ENCODE peak calls at places on chromosomes 11 and 22, in eight cellular contexts. H, Z, V, C, N, S, B and E are unnamed samples.

GRCh38 chr11:61113209-61113608 is 10.9 kb downstream of the CD5 start:
- DNase-seq in H (no peak), Z (no peak), V (no peak), C (no peak), N (no peak), S (peak; percentile 46), B (no peak), E (no peak)

GRCh38 chr11:129012880-129013279 is 70.2 kb upstream of the TP53AIP1 start:
- DNase-seq in H (no peak), Z (no peak), V (no peak), C (no peak), N (no peak), S (no peak), B (no peak), E (no peak)

GRCh38 chr11:4025957-4026324 is 68.7 kb upstream of the RRM1 start:
- DNase-seq in H (no peak), Z (no peak), V (no peak), C (no peak), N (no peak), S (no peak), B (peak; percentile 10), E (no peak)

GRCh38 chr11:64241430-64242153 is 697 bp downstream of the FKBP2 start:
- DNase-seq in H (peak; percentile 100), Z (peak; percentile 98), V (peak; percentile 97), C (no peak), N (peak; percentile 100), S (peak; percentile 100), B (peak; percentile 99), E (peak; percentile 100)

GRCh38 chr22:45972091-45972867 is 4.7 kb downstream of the WNT7B start:
- DNase-seq in H (no peak), Z (no peak), V (no peak), C (no peak), N (no peak), S (no peak), B (no peak), E (no peak)

GRCh38 chr11:78070606-78071005 is 6.9 kb downstream of the THRSP start:
- DNase-seq in H (no peak), Z (no peak), V (no peak), C (no peak), N (no peak), S (no peak), B (no peak), E (no peak)

GRCh38 chr22:22210375-22210774 is 34.2 kb upstream of the VPREB1 start:
- DNase-seq in H (no peak), Z (peak; percentile 22), V (no peak), C (no peak), N (no peak), S (no peak), B (peak; percentile 85), E (no peak)

GRCh38 chr22:45462034-45462655 is 40.5 kb upstream of the FBLN1 start:
- DNase-seq in H (no peak), Z (no peak), V (no peak), C (no peak), N (no peak), S (no peak), B (no peak), E (no peak)

GRCh38 chr22:47686594-47687363 is 924.3 kb downstream of the TBC1D22A start:
- DNase-seq in H (no peak), Z (no peak), V (no peak), C (no peak), N (no peak), S (no peak), B (no peak), E (no peak)

GRCh38 chr11:63567044-63567840 is 4.1 kb upstream of the PLAAT2 start:
- DNase-seq in H (no peak), Z (peak; percentile 68), V (no peak), C (peak; percentile 95), N (peak; percentile 57), S (peak; percentile 39), B (peak; percentile 88), E (no peak)

GRCh38 chr11:10878408-10879214 is 20.8 kb upstream of the ZBED5 start:
- DNase-seq in H (no peak), Z (peak; percentile 61), V (no peak), C (peak; percentile 19), N (no peak), S (no peak), B (peak; percentile 72), E (no peak)

GRCh38 chr11:106668147-106668546 is 350.1 kb downstream of the GUCY1A2 start:
- DNase-seq in H (no peak), Z (no peak), V (no peak), C (no peak), N (no peak), S (no peak), B (peak; percentile 71), E (no peak)

GRCh38 chr11:87317441-87317840 is 279.7 kb downstream of the TMEM135 start:
- DNase-seq in H (no peak), Z (no peak), V (no peak), C (no peak), N (no peak), S (no peak), B (no peak), E (no peak)

GRCh38 chr11:69200331-69201047 is 44.8 kb downstream of the SMIM38 start:
- DNase-seq in H (no peak), Z (no peak), V (no peak), C (no peak), N (no peak), S (peak; percentile 50), B (no peak), E (peak; percentile 71)

GRCh38 chr22:44623771-44624510 is 78.1 kb upstream of the PRR5 start:
- DNase-seq in H (no peak), Z (no peak), V (no peak), C (no peak), N (no peak), S (no peak), B (peak; percentile 22), E (no peak)

GRCh38 chr11:62127426-62127825 is 3.6 kb downstream of the INCENP start:
- DNase-seq in H (no peak), Z (no peak), V (no peak), C (no peak), N (no peak), S (no peak), B (no peak), E (no peak)

GRCh38 chr11:62124186-62125113 is 639 bp downstream of the INCENP start:
- DNase-seq in H (peak; percentile 50), Z (no peak), V (no peak), C (no peak), N (peak; percentile 41), S (peak; percentile 36), B (peak; percentile 52), E (no peak)

GRCh38 chr11:62123669-62124185 is at the start of gene INCENP:
- DNase-seq in H (peak; percentile 91), Z (peak; percentile 97), V (peak; percentile 96), C (peak; percentile 96), N (peak; percentile 96), S (peak; percentile 98), B (peak; percentile 98), E (peak; percentile 98)

GRCh38 chr11:62125316-62125715 is 1.5 kb downstream of the INCENP start:
- DNase-seq in H (no peak), Z (no peak), V (no peak), C (no peak), N (no peak), S (no peak), B (no peak), E (no peak)

DNA sequence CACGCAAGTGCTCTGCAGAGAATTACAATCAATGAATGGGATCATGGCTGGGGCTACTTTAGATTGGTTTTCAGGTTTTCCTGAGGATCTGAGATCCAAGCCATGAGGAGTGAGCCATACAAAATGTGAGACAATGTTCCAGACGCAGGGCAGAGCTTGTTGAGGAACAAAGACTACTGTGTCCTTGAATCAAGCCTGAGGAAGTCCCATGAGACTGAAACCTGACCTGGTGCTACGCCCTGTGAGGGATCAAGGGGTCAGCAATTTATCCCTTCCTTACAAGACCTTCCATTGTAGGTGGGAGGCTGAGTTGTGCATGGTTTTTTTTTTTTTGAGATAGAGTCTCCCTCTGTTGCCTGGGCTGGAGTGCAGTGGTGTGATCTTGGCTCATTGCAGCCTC is 2.1 kb downstream of the INCENP start:
- DNase-seq in H (no peak), Z (no peak), V (no peak), C (no peak), N (no peak), S (no peak), B (no peak), E (peak; percentile 10)
- H3K4me3 ChIP-seq in H (no peak overlapping the region), Z (peak overlapping the region; percentile 96), V (no peak overlapping the region), C (peak overlapping the region; percentile 95), N (no peak overlapping the region), S (no peak overlapping the region), B (no peak overlapping the region), E (no peak overlapping the region)

GRCh38 chr11:112248216-112248615 is 12.4 kb downstream of the PLET1 start:
- DNase-seq in H (no peak), Z (no peak), V (no peak), C (no peak), N (no peak), S (no peak), B (peak; percentile 89), E (no peak)

GRCh38 chr11:112249871-112250590 is 10.6 kb downstream of the PLET1 start:
- DNase-seq in H (no peak), Z (no peak), V (no peak), C (no peak), N (no peak), S (no peak), B (no peak), E (no peak)

GRCh38 chr11:112241486-112241885 is 15.3 kb downstream of the PTS start:
- DNase-seq in H (no peak), Z (no peak), V (peak; percentile 23), C (no peak), N (peak; percentile 12), S (peak; percentile 78), B (peak; percentile 85), E (no peak)

GRCh38 chr11:112247198-112247597 is 13.5 kb downstream of the PLET1 start:
- DNase-seq in H (no peak), Z (no peak), V (no peak), C (no peak), N (no peak), S (no peak), B (peak; percentile 80), E (no peak)
- TF ChIP-seq POLR2A in H (no peak), Z (no peak), V (no peak), C (no peak), N (no peak), S (no peak), B (no peak), E (no peak)

GRCh38 chr11:32931605-32932004 is 39.0 kb downstream of the QSER1 start:
- DNase-seq in H (no peak), Z (no peak), V (no peak), C (no peak), N (no peak), S (no peak), B (peak; percentile 3), E (no peak)
- H3K36me3 ChIP-seq in H (no peaks in the 10 kb centered on the region), Z (peaks cover 39% of the 10 kb centered on the region), V (no peaks in the 10 kb centered on the region), C (peaks cover 2% of the 10 kb centered on the region), N (peaks cover 34% of the 10 kb centered on the region), S (peaks cover 4% of the 10 kb centered on the region), B (peaks cover 24% of the 10 kb centered on the region), E (peaks cover 51% of the 10 kb centered on the region)

DNA sequence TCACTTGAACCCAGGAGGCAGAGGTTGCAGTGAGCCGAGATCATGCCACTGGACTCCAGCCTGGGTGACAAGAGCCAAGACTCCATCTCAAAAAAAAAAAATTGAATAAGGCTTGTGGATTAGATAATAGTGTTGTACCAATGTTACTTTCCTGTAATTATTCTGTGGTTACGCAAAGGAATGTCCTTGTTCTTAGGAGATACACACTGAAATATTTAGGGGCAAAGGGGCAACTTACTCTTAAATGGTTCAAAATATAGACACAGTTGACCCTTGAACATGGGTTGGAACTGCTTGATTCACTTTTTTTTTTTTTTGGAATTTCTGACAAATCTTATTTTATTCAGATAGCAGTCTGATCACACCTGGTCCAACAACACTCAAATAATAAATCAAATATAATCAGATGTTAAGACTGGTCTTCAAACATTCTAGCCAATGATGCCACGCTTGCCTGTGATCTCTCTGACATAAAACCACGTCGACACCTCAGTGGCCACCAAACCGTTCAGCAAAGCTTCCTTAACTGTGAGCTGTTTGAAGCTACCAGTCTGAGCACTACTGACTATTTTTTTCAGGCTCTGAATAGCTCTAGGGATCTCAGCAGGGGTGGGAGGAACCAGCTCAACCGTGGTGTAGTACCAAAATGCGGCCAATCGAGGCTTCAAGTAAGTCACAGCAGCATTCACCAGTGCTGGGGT is 710 bp downstream of the ATP5MGL start:
- DNase-seq in H (no peak), Z (no peak), V (no peak), C (no peak), N (no peak), S (no peak), B (no peak), E (no peak)
- H3K4me3 ChIP-seq in H (no peak overlapping the region), Z (no peak overlapping the region), V (no peak overlapping the region), C (no peak overlapping the region), N (no peak overlapping the region), S (no peak overlapping the region), B (no peak overlapping the region), E (no peak overlapping the region)